ENCODE peak calls at places on chromosomes 13 and 19, in five cellular contexts. Z, D, A, S and E are unnamed samples.

GRCh38 chr13:74765955-74766354 is 631.8 kb upstream of the KLF12 start:
- DNase-seq in S (no peak), D (no peak), Z (no peak), A (no peak), E (no peak)

GRCh38 chr19:40147693-40148347 is 43.4 kb upstream of the MAP3K10 start:
- DNase-seq in A (no peak), S (no peak), Z (peak; percentile 81), D (no peak), E (peak; percentile 50)

GRCh38 chr13:111296417-111296816 is 24.0 kb upstream of the TEX29 start:
- DNase-seq in S (no peak), Z (no peak), D (no peak), A (no peak), E (no peak)

GRCh38 chr13:110263906-110264305 is 43.1 kb downstream of the COL4A1 start:
- DNase-seq in A (no peak), S (no peak), D (no peak), Z (no peak), E (no peak)

GRCh38 chr13:32453981-32454380 is 26.1 kb upstream of the N4BP2L1 start:
- DNase-seq in D (no peak), Z (peak; percentile 50), S (no peak), A (no peak), E (no peak)

GRCh38 chr19:3613765-3614661 is 7.3 kb upstream of the TBXA2R start:
- DNase-seq in S (no peak), Z (no peak), D (no peak), A (no peak), E (no peak)

GRCh38 chr13:85651440-85651839 is 147.8 kb downstream of the SLITRK6 start:
- DNase-seq in A (no peak), S (no peak), D (no peak), Z (peak; percentile 31), E (no peak)

GRCh38 chr13:25864116-25864515 is 187.7 kb downstream of the SHISA2 start:
- DNase-seq in S (no peak), A (no peak), Z (no peak), D (no peak), E (no peak)

GRCh38 chr19:46491975-46492682 is 3.5 kb downstream of the PNMA8B start:
- DNase-seq in D (no peak), Z (no peak), A (no peak), S (no peak), E (no peak)

GRCh38 chr13:76937416-76937815 is 10.9 kb upstream of the ACOD1 start:
- DNase-seq in S (no peak), D (no peak), A (no peak), Z (peak; percentile 96), E (peak; percentile 80)